ENCODE peak calls at places on chromosomes 3 and 15, in six cellular contexts. S is Daoy; F is RCC 7860; U is upper lobe of right lung; T is stimulated activated effector memory CD8-positive, alpha-beta T cell treated with anti-CD3 and anti-CD28 coated beads, Interleukin-12 subunit alpha, Interleukin-12 subunit beta, amount 100 ng/mL, for 72 hours; Y is WTC11. A is an unnamed sample.
A peak's percentile ranks its signal among the peaks of the same experiment; 100 is the strongest.

GRCh38 chr3:13018039-13018431 is 55.2 kb downstream of the IQSEC1 start:
- DNase-seq in F (no peak), S (peak; percentile 76), U (no peak), T (no peak), Y (no peak), A (no peak)

GRCh38 chr3:114634635-114635034 is 340.8 kb downstream of the TIGIT start:
- DNase-seq in S (no peak), U (no peak), F (no peak), Y (no peak), T (no peak), A (no peak)

GRCh38 chr3:33047842-33048834 is 48.8 kb downstream of the GLB1 start:
- DNase-seq in Y (no peak), U (no peak), T (no peak), S (no peak), F (no peak), A (no peak)

GRCh38 chr15:68192804-68193521 is 12.2 kb downstream of the CALML4 start:
- DNase-seq in F (no peak), Y (no peak), S (no peak), T (peak; percentile 45), U (no peak), A (no peak)

GRCh38 chr3:33006081-33006480 is 54.6 kb downstream of the CCR4 start:
- DNase-seq in Y (peak; percentile 59), S (no peak), U (no peak), F (no peak), T (no peak), A (no peak)

GRCh38 chr3:186200746-186201145 is 91.9 kb upstream of the ETV5 start:
- DNase-seq in Y (no peak), U (no peak), S (no peak), T (no peak), F (no peak), A (no peak)

GRCh38 chr3:164723396-164723795 is 354.9 kb downstream of the SI start:
- DNase-seq in U (peak; percentile 40), T (no peak), S (no peak), F (no peak), Y (no peak), A (no peak)

GRCh38 chr15:66617137-66618090 is 51.6 kb upstream of the LCTL start:
- DNase-seq in S (peak; percentile 83), Y (peak; percentile 41), T (no peak), U (peak; percentile 86), F (peak; percentile 53), A (no peak)

GRCh38 chr3:131846296-131846924 is 188.4 kb downstream of the CPNE4 start:
- DNase-seq in Y (no peak), T (no peak), S (no peak), F (no peak), U (no peak), A (no peak)

GRCh38 chr3:46399557-46399956 is 7.3 kb downstream of the CCR5AS start:
- DNase-seq in S (no peak), F (no peak), U (no peak), T (no peak), Y (no peak), A (no peak)

GRCh38 chr3:50564321-50564720 is 3.2 kb downstream of the C3orf18 start:
- DNase-seq in T (no peak), Y (no peak), U (no peak), S (no peak), F (no peak), A (no peak)

GRCh38 chr3:36649078-36649477 is 115.3 kb downstream of the DCLK3 start:
- DNase-seq in F (peak; percentile 21), U (no peak), S (no peak), Y (no peak), T (no peak), A (no peak)

GRCh38 chr3:171277456-171278406 is 182.5 kb downstream of the TNIK start:
- DNase-seq in F (no peak), T (no peak), U (no peak), Y (peak; percentile 18), S (no peak), A (no peak)

GRCh38 chr3:108719178-108719577 is 38.0 kb downstream of the RETNLB start:
- DNase-seq in S (no peak), Y (no peak), F (no peak), U (no peak), T (no peak), A (no peak)

GRCh38 chr15:62569460-62570404 is 404.6 kb upstream of the C2CD4B start:
- DNase-seq in T (no peak), S (peak; percentile 56), F (peak; percentile 83), Y (no peak), U (peak; percentile 83), A (no peak)

GRCh38 chr3:46663611-46664135 is 29.8 kb downstream of the ALS2CL start:
- DNase-seq in S (peak; percentile 11), U (peak; percentile 40), F (no peak), Y (peak; percentile 58), T (no peak), A (no peak)

GRCh38 chr15:38652998-38653397 is 88.4 kb upstream of the RASGRP1 start:
- DNase-seq in F (no peak), U (no peak), Y (no peak), S (no peak), T (peak; percentile 79), A (peak; percentile 22)

GRCh38 chr3:58164916-58165821 is 45.6 kb downstream of the DNASE1L3 start:
- DNase-seq in Y (no peak), S (no peak), F (no peak), U (no peak), T (no peak), A (no peak)

GRCh38 chr3:18079739-18080138 is 337.3 kb upstream of the TBC1D5 start:
- DNase-seq in Y (no peak), T (no peak), F (no peak), U (no peak), S (peak; percentile 27), A (no peak)

GRCh38 chr3:190293621-190294020 is 28.6 kb downstream of the CLDN1 start:
- DNase-seq in S (no peak), T (no peak), Y (no peak), F (no peak), U (no peak), A (no peak)

GRCh38 chr3:188617270-188617669 is 463.3 kb downstream of the LPP start:
- DNase-seq in U (no peak), S (no peak), T (no peak), F (no peak), Y (no peak), A (no peak)

GRCh38 chr15:33675246-33675645 is 293.1 kb upstream of the CHRM5 start:
- DNase-seq in Y (no peak), F (no peak), T (no peak), S (peak; percentile 37), U (no peak), A (no peak)

GRCh38 chr15:68211656-68212320 is 6.7 kb upstream of the CALML4 start:
- DNase-seq in F (no peak), U (no peak), T (no peak), Y (no peak), S (no peak), A (no peak)

GRCh38 chr15:47603026-47603425 is 114.3 kb upstream of the SEMA6D start:
- DNase-seq in T (no peak), F (no peak), S (peak; percentile 20), U (no peak), Y (no peak), A (no peak)

GRCh38 chr3:105722943-105723556 is 145.8 kb downstream of the CBLB start:
- DNase-seq in Y (no peak), T (no peak), S (no peak), U (no peak), F (no peak), A (no peak)

GRCh38 chr3:43032217-43032545 is 53.1 kb downstream of the GASK1A start:
- DNase-seq in F (no peak), S (no peak), U (no peak), Y (no peak), T (no peak), A (no peak)

GRCh38 chr3:178583963-178584575 is 47.8 kb downstream of the KCNMB2 start:
- DNase-seq in Y (no peak), T (no peak), U (no peak), F (no peak), S (no peak), A (no peak)